ENCODE peak calls at places on chromosomes 2 and 18, in four cellular contexts. R, Q, M and H are unnamed samples.

GRCh38 chr18:9280854-9281253 is 53.7 kb upstream of the TWSG1 start:
- DNase-seq in R (no peak), Q (no peak), M (no peak), H (no peak)

GRCh38 chr2:176380341-176380740 is 111.1 kb downstream of the MTX2 start:
- DNase-seq in R (no peak), Q (no peak), M (no peak), H (no peak)

GRCh38 chr2:105961599-105962146 is 217.0 kb downstream of the NCK2 start:
- DNase-seq in R (no peak), Q (no peak), M (no peak), H (no peak)

GRCh38 chr2:215850380-215850779 is 163.0 kb downstream of the MREG start:
- DNase-seq in R (peak; percentile 61), Q (no peak), M (no peak), H (no peak)

GRCh38 chr2:179250084-179250483 is 14.5 kb downstream of the SESTD1 start:
- DNase-seq in R (no peak), Q (no peak), M (no peak), H (no peak)

GRCh38 chr2:121634354-121635307 is 14.6 kb downstream of the CLASP1 start:
- DNase-seq in R (peak; percentile 14), Q (no peak), M (no peak), H (no peak)

GRCh38 chr2:42784204-42784880 is 8.0 kb downstream of the HAAO start:
- DNase-seq in R (no peak), Q (no peak), M (no peak), H (no peak)

GRCh38 chr2:119823734-119824334 is 64.1 kb downstream of the PTPN4 start:
- DNase-seq in R (peak; percentile 43), Q (no peak), M (no peak), H (no peak)

GRCh38 chr18:48826271-48826670 is 124.5 kb downstream of the SMAD7 start:
- DNase-seq in R (no peak), Q (no peak), M (peak; percentile 14), H (no peak)

GRCh38 chr2:106061971-106062370 is 132.1 kb downstream of the UXS1 start:
- DNase-seq in R (no peak), Q (no peak), M (no peak), H (no peak)

GRCh38 chr2:71609441-71609840 is 156.1 kb downstream of the DYSF start:
- DNase-seq in R (peak; percentile 53), Q (peak; percentile 16), M (no peak), H (no peak)

GRCh38 chr18:76801567-76802505 is 20.5 kb upstream of the ZNF236 start:
- DNase-seq in R (no peak), Q (peak; percentile 91), M (peak; percentile 48), H (no peak)
- H3K4me3 ChIP-seq in R (peak overlapping the region; percentile 50), Q (no peak overlapping the region), M (peak overlapping the region; percentile 26), H (peak overlapping the region; percentile 40)

GRCh38 chr2:204031056-204031455 is 94.5 kb downstream of the ICOS start:
- DNase-seq in R (no peak), Q (no peak), M (no peak), H (no peak)

GRCh38 chr2:204036706-204037105 is 100.1 kb downstream of the ICOS start:
- DNase-seq in R (no peak), Q (no peak), M (no peak), H (no peak)

GRCh38 chr2:204030337-204030736 is 93.8 kb downstream of the ICOS start:
- DNase-seq in R (no peak), Q (no peak), M (peak; percentile 55), H (no peak)

DNA sequence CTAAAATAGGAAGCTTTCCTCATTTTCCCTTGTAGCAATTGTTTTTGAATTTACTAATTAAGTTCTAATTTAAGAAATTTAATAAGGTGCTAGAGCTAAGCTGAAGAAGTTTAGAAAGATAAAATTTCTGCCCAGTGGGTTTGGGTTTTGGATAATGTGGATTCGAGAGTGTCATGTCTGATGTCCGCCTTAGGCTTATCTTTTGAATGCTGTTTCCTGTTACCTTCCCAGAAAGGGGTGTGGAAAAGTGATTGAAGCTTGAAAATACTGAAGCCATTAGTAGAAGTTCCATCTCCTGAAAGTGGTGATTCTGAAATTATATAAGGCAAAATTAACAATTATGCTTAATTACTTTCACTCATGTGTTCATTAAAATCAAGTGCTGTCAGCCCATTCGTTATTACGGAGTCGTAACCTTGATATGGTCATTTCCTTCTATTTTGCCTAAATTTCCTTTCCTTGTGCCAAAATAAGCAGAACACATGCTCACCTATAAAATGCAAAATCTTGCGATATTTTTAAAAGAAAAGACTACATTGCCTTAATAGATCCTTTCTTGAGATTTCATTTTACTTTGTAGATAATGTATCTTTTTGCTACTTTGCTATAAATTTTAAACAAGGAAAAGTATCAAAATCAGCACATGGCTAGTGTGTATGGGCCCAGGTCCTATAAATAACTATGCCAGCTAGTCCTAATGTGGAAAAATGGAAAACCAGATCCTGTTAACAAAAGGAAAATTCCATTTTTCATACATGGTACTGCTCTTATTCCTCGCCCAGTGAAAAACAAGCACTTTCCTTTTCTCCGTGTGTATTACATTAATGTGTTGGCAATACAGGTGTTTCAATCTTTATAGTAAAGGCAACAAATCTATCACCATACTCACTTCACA is 97.3 kb downstream of the ICOS start:
- DNase-seq in R (no peak), Q (no peak), M (no peak), H (no peak)
- H3K4me3 ChIP-seq in R (no peak overlapping the region), Q (no peak overlapping the region), M (no peak overlapping the region), H (no peak overlapping the region)

DNA sequence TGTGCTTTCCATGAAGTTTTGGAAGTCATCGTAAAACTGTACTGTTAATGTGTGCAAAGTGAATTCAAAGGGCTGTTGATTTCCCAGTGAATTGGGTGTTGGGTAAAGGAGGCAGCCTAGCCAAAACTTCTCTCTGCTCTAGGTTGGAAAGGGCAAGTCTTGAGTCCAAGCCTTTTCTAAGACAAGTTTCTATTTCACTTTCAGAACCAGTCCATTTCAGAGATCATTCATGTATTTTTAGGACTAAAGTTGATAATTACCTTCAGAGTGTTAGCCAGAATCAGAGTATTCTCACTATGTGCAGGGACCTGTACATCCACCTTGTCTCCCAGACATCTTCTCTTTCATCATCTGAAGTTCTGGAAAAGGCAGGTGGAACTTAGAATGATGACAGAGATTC is 636.1 kb upstream of the KLHL29 start:
- DNase-seq in R (no peak), Q (no peak), M (no peak), H (no peak)
- H3K4me3 ChIP-seq in R (no peak overlapping the region), Q (no peak overlapping the region), M (no peak overlapping the region), H (no peak overlapping the region)

DNA sequence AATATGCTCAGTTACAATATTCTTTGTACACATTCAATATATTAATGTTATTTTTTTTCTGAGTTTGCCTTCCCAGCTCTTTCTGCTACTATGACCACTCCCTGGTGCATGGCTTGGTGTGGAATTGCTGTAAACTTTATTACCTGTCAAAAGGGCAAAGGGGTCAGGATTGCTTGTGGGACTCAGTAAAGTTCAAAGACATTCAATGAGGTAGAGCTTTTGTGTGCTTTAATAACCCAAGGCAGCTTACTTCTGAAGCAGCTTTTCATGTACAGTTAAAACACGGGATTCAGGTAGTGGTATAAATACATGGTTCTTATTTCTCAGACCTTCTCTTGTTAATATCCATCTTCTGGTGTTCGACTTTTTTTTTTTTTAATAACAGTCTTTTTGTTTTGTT is 132.8 kb downstream of the MEIS1 start:
- DNase-seq in R (no peak), Q (no peak), M (no peak), H (no peak)
- H3K4me3 ChIP-seq in R (no peak overlapping the region), Q (no peak overlapping the region), M (no peak overlapping the region), H (no peak overlapping the region)

GRCh38 chr2:70085711-70086277 is 1.5 kb upstream of the PCBP1 start:
- DNase-seq in R (no peak), Q (no peak), M (no peak), H (no peak)

GRCh38 chr2:70084973-70085710 is 2.1 kb upstream of the PCBP1 start:
- DNase-seq in R (no peak), Q (no peak), M (no peak), H (no peak)

GRCh38 chr2:70081221-70081620 is 6.1 kb upstream of the PCBP1 start:
- DNase-seq in R (no peak), Q (no peak), M (no peak), H (no peak)

GRCh38 chr2:70086278-70086837 is 919 bp upstream of the PCBP1 start:
- DNase-seq in R (peak; percentile 73), Q (peak; percentile 91), M (peak; percentile 81), H (peak; percentile 55)

GRCh38 chr2:70083344-70084156 is 3.7 kb upstream of the PCBP1 start:
- DNase-seq in R (no peak), Q (no peak), M (no peak), H (no peak)
- H3K4me3 ChIP-seq in R (no peak overlapping the region), Q (no peak overlapping the region), M (no peak overlapping the region), H (no peak overlapping the region)

DNA sequence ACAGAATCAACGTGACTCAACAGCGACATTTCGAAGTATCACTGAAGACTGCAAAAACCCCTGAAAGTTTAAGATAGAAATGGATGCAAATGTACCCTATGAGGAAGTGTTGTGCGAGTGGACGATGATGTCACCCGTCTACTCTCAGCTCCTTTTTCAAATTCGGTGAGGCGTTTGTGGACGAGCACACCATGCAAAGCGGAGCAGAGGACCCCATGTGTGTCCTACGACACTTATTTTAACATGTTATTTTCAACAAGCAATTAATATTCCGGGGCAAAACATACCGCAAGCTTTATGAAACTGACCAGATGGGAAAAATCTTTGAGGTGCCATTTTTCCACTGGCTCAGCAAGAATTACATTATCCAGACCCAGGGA is 2.0 kb downstream of the PXDN start:
- DNase-seq in R (no peak), Q (peak; percentile 39), M (no peak), H (no peak)
- H3K4me3 ChIP-seq in R (peak overlapping the region; percentile 84), Q (peak overlapping the region; percentile 70), M (peak overlapping the region; percentile 94), H (peak overlapping the region; percentile 74)

GRCh38 chr2:232610081-232610480 is 23.3 kb upstream of the EFHD1 start:
- DNase-seq in R (no peak), Q (peak; percentile 38), M (no peak), H (no peak)

GRCh38 chr2:232611061-232611460 is 22.3 kb upstream of the EFHD1 start:
- DNase-seq in R (no peak), Q (peak; percentile 24), M (no peak), H (no peak)

GRCh38 chr2:232609607-232610006 is 23.8 kb upstream of the EFHD1 start:
- DNase-seq in R (no peak), Q (no peak), M (no peak), H (no peak)

GRCh38 chr2:232613538-232614134 is 19.8 kb upstream of the EFHD1 start:
- DNase-seq in R (no peak), Q (no peak), M (no peak), H (no peak)

DNA sequence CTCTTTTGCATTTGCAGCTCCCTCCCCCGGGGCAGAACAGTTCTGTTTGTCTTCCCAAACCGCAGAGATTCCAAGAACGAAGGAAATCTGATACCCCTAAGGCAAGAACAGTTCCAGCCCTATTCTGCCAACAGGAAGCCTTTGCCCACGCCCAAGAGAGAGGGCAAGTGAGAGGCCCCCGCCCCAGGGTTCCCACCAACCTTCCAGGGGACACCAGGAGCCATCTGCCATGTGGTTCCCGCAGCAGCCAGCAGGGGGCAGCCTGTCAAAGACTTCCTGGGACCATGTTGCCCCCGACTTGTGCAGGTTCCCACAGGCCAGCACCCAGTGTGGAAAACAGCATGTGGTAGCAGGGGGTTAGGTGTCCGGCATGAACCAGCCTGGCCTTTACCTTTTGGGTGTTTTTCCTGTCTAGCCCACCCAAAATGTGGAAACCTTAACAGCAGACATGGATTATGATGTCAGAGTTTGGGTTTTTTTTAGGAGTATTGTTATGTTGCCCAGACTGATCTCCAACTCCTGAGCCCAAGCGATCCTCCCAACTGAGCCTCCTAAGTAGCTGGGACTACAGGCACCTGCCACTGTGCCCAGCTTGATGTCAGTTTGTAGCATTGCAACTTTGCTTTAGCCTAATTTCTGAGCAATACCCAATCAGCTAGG is 21.7 kb upstream of the EFHD1 start:
- DNase-seq in R (peak; percentile 54), Q (peak; percentile 93), M (peak; percentile 71), H (peak; percentile 39)
- H3K4me3 ChIP-seq in R (no peak overlapping the region), Q (no peak overlapping the region), M (no peak overlapping the region), H (no peak overlapping the region)